ENCODE peak calls at places on chromosome 11, in eight cellular contexts. D is IMR-90, E is body of pancreas, I is stomach, T is sigmoid colon, H is H54, X is right lobe of liver, V is heart left ventricle. J is an unnamed sample.

GRCh38 chr11:112837162-112837826 is 123.9 kb upstream of the NCAM1 start:
- DNase-seq in V (peak), H (no peak), D (no peak), E (peak), X (peak), I (peak), T (no peak), J (no peak)

GRCh38 chr11:96161271-96162089 is 181.5 kb downstream of the MAML2 start:
- DNase-seq in V (no peak), T (no peak), X (no peak), D (peak), E (no peak), I (no peak), H (no peak), J (no peak)

GRCh38 chr11:96342971-96343711 is at the start of gene MAML2:
- DNase-seq in T (peak), H (peak), V (peak), D (peak), I (peak), X (peak), E (peak), J (peak)

GRCh38 chr11:9527481-9528140 is 45.9 kb upstream of the WEE1 start:
- DNase-seq in V (no peak), X (no peak), D (peak), I (no peak), T (peak), E (peak), H (no peak), J (no peak)

GRCh38 chr11:131894615-131895544 is 524.5 kb downstream of the NTM start:
- DNase-seq in X (peak), V (no peak), I (no peak), H (no peak), D (no peak), T (no peak), E (no peak), J (no peak)

GRCh38 chr11:14860511-14860910 is 31.5 kb downstream of the CYP2R1 start:
- DNase-seq in H (no peak), X (no peak), D (no peak), I (no peak), V (no peak), T (no peak), E (no peak), J (no peak)

GRCh38 chr11:104476454-104476853 is 312.5 kb upstream of the PDGFD start:
- DNase-seq in T (no peak), H (no peak), I (no peak), V (no peak), D (no peak), E (no peak), X (no peak), J (no peak)

GRCh38 chr11:7165911-7166310 is 77.1 kb downstream of the RBMXL2 start:
- DNase-seq in H (no peak), D (no peak), X (no peak), E (no peak), I (no peak), V (no peak), T (no peak), J (no peak)

GRCh38 chr11:78253797-78254196 is 65.1 kb downstream of the USP35 start:
- DNase-seq in V (no peak), X (no peak), D (peak), E (no peak), T (no peak), H (peak), I (no peak), J (no peak)

GRCh38 chr11:128731041-128731663 is 37.3 kb downstream of the FLI1 start:
- DNase-seq in I (no peak), E (no peak), T (no peak), H (no peak), D (no peak), V (no peak), X (no peak), J (no peak)

GRCh38 chr11:128732471-128733277 is 38.8 kb downstream of the FLI1 start:
- DNase-seq in D (no peak), V (no peak), H (no peak), I (no peak), X (no peak), E (no peak), T (no peak), J (no peak)

GRCh38 chr11:128735935-128736610 is 42.2 kb downstream of the FLI1 start:
- DNase-seq in E (no peak), T (no peak), X (no peak), V (no peak), D (no peak), I (no peak), H (no peak), J (no peak)

GRCh38 chr11:128734439-128735224 is 40.8 kb downstream of the FLI1 start:
- DNase-seq in T (peak), I (peak), V (peak), D (no peak), E (peak), H (no peak), X (no peak), J (peak)

GRCh38 chr11:128733440-128734115 is 39.7 kb downstream of the FLI1 start:
- DNase-seq in T (no peak), D (peak), X (no peak), I (no peak), V (no peak), H (no peak), E (no peak), J (no peak)
- TF ChIP-seq POLR2A in T (no peak), D (no peak), X (no peak), I (no peak), V (no peak), H (no peak), E (no peak), J (no peak)

GRCh38 chr11:620935-621814 is 3.6 kb downstream of the CDHR5 start:
- DNase-seq in T (peak), D (no peak), I (no peak), X (peak), E (no peak), H (no peak), V (no peak), J (no peak)
- TF ChIP-seq POLR2A in T (no peak), D (no peak), I (no peak), X (no peak), E (no peak), H (no peak), V (no peak), J (no peak)

GRCh38 chr11:118997627-118998387 is at the start of gene CENATAC:
- DNase-seq in H (peak), D (peak), I (peak), X (peak), E (peak), T (peak), V (peak), J (peak)
- TF ChIP-seq POLR2A in H (peak), D (peak), I (no peak), X (peak), E (peak), T (peak), V (no peak), J (peak)

GRCh38 chr11:66677599-66678375 is at the start of gene RBM4B:
- DNase-seq in X (peak), H (peak), V (peak), T (peak), I (peak), E (peak), D (peak), J (peak)
- TF ChIP-seq POLR2A in X (peak), H (peak), V (peak), T (peak), I (no peak), E (peak), D (peak), J (peak)

GRCh38 chr11:63909621-63910506 is 7.1 kb downstream of the RCOR2 start:
- DNase-seq in T (no peak), H (no peak), D (no peak), I (no peak), V (no peak), E (no peak), X (no peak), J (no peak)
- TF ChIP-seq POLR2A in T (no peak), H (no peak), D (no peak), I (no peak), V (no peak), E (no peak), X (no peak), J (no peak)

GRCh38 chr11:68146010-68146540 is 24.9 kb upstream of the CHKA start:
- DNase-seq in T (peak), E (peak), X (peak), V (peak), I (peak), D (no peak), H (no peak), J (peak)
- TF ChIP-seq POLR2A in T (peak), E (peak), X (peak), V (no peak), I (no peak), D (no peak), H (no peak), J (no peak)

GRCh38 chr11:202490-202889 is 4.7 kb downstream of the BET1L start:
- DNase-seq in I (peak), T (no peak), E (no peak), D (no peak), V (no peak), X (no peak), H (no peak), J (no peak)

GRCh38 chr11:199004-199581 is 6.2 kb downstream of the SCGB1C1 start:
- DNase-seq in X (peak), E (no peak), V (peak), D (no peak), H (no peak), T (peak), I (peak), J (no peak)

GRCh38 chr11:199782-200181 is 6.9 kb downstream of the SCGB1C1 start:
- DNase-seq in H (no peak), X (no peak), I (peak), T (peak), D (no peak), V (peak), E (no peak), J (no peak)

GRCh38 chr11:201936-202335 is 5.3 kb downstream of the BET1L start:
- DNase-seq in V (peak), T (no peak), I (peak), D (no peak), E (no peak), H (no peak), X (no peak), J (no peak)

DNA sequence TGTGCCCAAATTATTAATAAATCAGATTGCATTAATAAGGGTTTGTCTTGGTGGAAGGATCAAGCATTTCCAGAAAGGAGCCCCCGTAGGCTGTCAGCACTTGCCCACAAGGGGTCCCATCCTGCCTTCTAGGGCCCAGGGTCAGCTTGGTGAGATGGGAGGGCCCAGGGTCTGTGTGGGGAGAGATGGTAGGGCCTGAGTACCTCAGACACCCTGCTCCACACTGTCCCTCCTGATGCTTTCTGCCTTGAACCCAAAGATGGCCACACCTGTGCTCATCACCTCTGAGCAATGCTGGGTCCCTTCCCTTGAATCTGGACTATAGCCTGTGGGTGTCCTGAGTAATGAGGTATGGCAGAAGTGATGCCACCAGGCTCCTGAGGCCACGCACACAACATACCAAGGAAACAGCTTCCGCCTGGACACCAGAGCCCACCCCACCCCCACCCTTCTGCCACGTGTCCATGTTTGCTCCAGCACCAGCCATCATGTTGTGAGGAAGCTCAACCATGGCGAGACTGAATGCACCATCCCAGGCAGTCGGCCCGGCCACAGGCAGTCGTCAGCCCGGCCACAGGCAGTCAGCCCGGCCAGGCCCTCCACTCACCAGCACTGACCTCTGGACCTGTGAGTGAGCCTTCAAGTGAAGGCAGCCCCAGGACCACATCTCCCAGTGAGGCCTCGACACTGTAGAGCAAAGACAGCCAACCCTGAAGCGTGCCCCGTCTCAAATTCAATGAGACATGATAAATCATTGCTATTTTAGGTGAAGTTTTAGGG is 6.8 kb downstream of the BET1L start:
- DNase-seq in V (peak), I (peak), E (no peak), H (no peak), X (no peak), D (no peak), T (no peak), J (no peak)
- TF ChIP-seq POLR2A in V (no peak), I (no peak), E (no peak), H (no peak), X (no peak), D (no peak), T (no peak), J (no peak)

DNA sequence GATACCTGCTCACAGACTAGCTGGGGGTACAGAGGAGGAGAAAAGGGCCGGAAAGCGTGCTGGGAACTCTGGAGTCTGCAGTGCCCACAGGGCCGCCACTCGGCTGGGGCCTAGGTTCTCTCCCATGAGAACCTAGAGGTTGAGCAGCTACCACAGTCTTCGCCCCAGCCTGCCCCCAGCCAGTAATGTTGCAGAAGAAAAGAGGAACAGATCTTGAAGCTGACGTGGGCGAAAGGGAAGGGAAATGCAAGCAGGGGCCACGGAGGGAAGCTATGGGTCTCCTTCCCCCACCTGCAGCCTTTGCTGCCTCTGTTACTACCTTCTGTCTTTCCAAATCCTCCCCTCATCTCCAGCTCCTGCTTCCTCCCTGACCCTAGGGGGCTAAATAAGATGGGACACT is 28.8 kb upstream of the P2RY2 start:
- DNase-seq in I (peak), D (no peak), V (peak), T (peak), H (no peak), X (no peak), E (peak), J (no peak)
- TF ChIP-seq POLR2A in I (no peak), D (no peak), V (no peak), T (no peak), H (no peak), X (no peak), E (no peak), J (no peak)

J was measured in tibial nerve.